ENCODE peak calls at places on chromosome 18, in four cellular contexts. V is iPS-NIHi11, O is cortex of kidney, M is M059J. D is an unnamed sample.

GRCh38 chr18:61579581-61579980 is 246.4 kb downstream of the CDH20 start:
- DNase-seq in M (peak; percentile 30), O (no peak), V (no peak), D (peak; percentile 28)

GRCh38 chr18:64765908-64766307 is 617.0 kb upstream of the LINC00305 start:
- DNase-seq in O (no peak), V (no peak), M (no peak), D (no peak)

GRCh38 chr18:63161728-63162195 is 157.8 kb downstream of the BCL2 start:
- DNase-seq in O (no peak), M (peak; percentile 81), V (no peak), D (peak; percentile 93)

GRCh38 chr18:3972291-3972985 is 482.7 kb downstream of the DLGAP1 start:
- DNase-seq in V (peak; percentile 63), M (no peak), O (no peak), D (no peak)

GRCh38 chr18:77995593-77995992 is 745.9 kb downstream of the GALR1 start:
- DNase-seq in V (no peak), O (no peak), M (no peak), D (no peak)

GRCh38 chr18:12659904-12660605 is 2.1 kb upstream of the SPIRE1 start:
- DNase-seq in V (peak; percentile 60), M (peak; percentile 61), O (no peak), D (peak; percentile 73)

GRCh38 chr18:22171839-22172582 is 2.6 kb downstream of the GATA6 start:
- DNase-seq in M (no peak), V (no peak), O (no peak), D (no peak)

GRCh38 chr18:76351961-76352581 is 143.0 kb downstream of the ZNF516 start:
- DNase-seq in M (peak; percentile 6), O (no peak), V (peak; percentile 77), D (peak; percentile 89)

GRCh38 chr18:35005963-35006577 is 35.1 kb upstream of the MAPRE2 start:
- DNase-seq in O (no peak), M (peak; percentile 72), V (peak; percentile 67), D (peak; percentile 78)

GRCh38 chr18:79845164-79845563 is 47.4 kb downstream of the KCNG2 start:
- DNase-seq in V (no peak), M (no peak), O (no peak), D (no peak)

GRCh38 chr18:35027206-35027605 is 14.0 kb upstream of the MAPRE2 start:
- DNase-seq in O (no peak), V (no peak), M (no peak), D (no peak)

GRCh38 chr18:25392199-25392598 is 40.2 kb upstream of the ZNF521 start:
- DNase-seq in M (no peak), V (no peak), O (no peak), D (no peak)

GRCh38 chr18:47929681-47930085 is 776 bp downstream of the SMAD2 start:
- DNase-seq in M (peak; percentile 65), O (no peak), V (no peak), D (peak; percentile 82)

GRCh38 chr18:45106331-45106774 is 425.7 kb downstream of the SETBP1 start:
- DNase-seq in O (no peak), M (peak; percentile 88), V (no peak), D (peak; percentile 53)

GRCh38 chr18:45517181-45517741 is 98.0 kb upstream of the SLC14A2 start:
- DNase-seq in O (no peak), M (peak; percentile 70), V (peak; percentile 18), D (peak; percentile 22)

GRCh38 chr18:52341617-52342381 is 1.8 kb downstream of the DCC start:
- DNase-seq in M (no peak), O (no peak), V (peak; percentile 22), D (peak; percentile 16)

D was measured in mesenchymal stem cell.